ENCODE peak calls at places on chromosomes 6 and 20, in seven cellular contexts. L is brain microvascular endothelial cell; W is NCI-H345; O is SW480; D is stimulated activated CD4-positive, alpha-beta T cell treated with anti-CD3 and anti-CD28 coated beads, TNF-alpha, amount 100 ng/mL, for 48 hours; V is smooth muscle cell of the brain vasculature; U is putamen. T is an unnamed sample.

GRCh38 chr6:81896561-81896960 is 144.1 kb upstream of the TENT5A start:
- DNase-seq in V (no peak), W (no peak), O (no peak), D (no peak), L (no peak), U (no peak), T (no peak)

GRCh38 chr20:48002517-48002970 is 217.3 kb upstream of the SULF2 start:
- DNase-seq in L (no peak), O (no peak), U (no peak), D (no peak), V (no peak), W (no peak), T (peak; percentile 22)

GRCh38 chr20:44001667-44002596 is 87.3 kb downstream of the TOX2 start:
- DNase-seq in W (no peak), O (no peak), D (no peak), U (no peak), V (no peak), L (no peak), T (no peak)

GRCh38 chr6:168372871-168373270 is 53.3 kb upstream of the DACT2 start:
- DNase-seq in V (no peak), O (no peak), L (no peak), U (no peak), D (no peak), W (peak; percentile 95), T (no peak)

GRCh38 chr6:10347561-10348327 is 67.1 kb downstream of the TFAP2A start:
- DNase-seq in W (no peak), D (no peak), U (no peak), L (peak; percentile 18), V (no peak), O (peak; percentile 50), T (no peak)

GRCh38 chr6:77630019-77630418 is 22.8 kb upstream of the MEI4 start:
- DNase-seq in D (no peak), U (no peak), V (no peak), O (no peak), L (no peak), W (no peak), T (no peak)

GRCh38 chr6:21537660-21538059 is 55.9 kb upstream of the SOX4 start:
- DNase-seq in V (no peak), W (no peak), D (no peak), O (no peak), U (no peak), L (no peak), T (no peak)

GRCh38 chr6:35025241-35026188 is 115.6 kb downstream of the TCP11 start:
- DNase-seq in V (no peak), L (no peak), D (no peak), W (no peak), O (no peak), U (no peak), T (peak; percentile 56)

GRCh38 chr6:130513770-130514169 is 148.0 kb downstream of the TMEM200A start:
- DNase-seq in D (peak; percentile 19), U (no peak), O (peak; percentile 82), W (no peak), L (peak; percentile 56), V (no peak), T (peak; percentile 46)

GRCh38 chr20:51507357-51508036 is 35.0 kb downstream of the NFATC2 start:
- DNase-seq in O (no peak), W (no peak), L (peak; percentile 72), D (no peak), V (no peak), U (no peak), T (no peak)

GRCh38 chr20:21820688-21821087 is 115.2 kb downstream of the PAX1 start:
- DNase-seq in D (no peak), W (no peak), O (no peak), U (no peak), L (no peak), V (no peak), T (no peak)

GRCh38 chr20:55394592-55394991 is 610.7 kb downstream of the CBLN4 start:
- DNase-seq in V (no peak), L (no peak), D (no peak), W (no peak), O (no peak), U (no peak), T (no peak)

GRCh38 chr6:89952696-89953095 is 58.4 kb downstream of the GJA10 start:
- DNase-seq in O (no peak), V (no peak), W (no peak), U (no peak), L (peak; percentile 60), D (peak; percentile 33), T (no peak)

GRCh38 chr20:37711987-37712961 is 18.4 kb downstream of the CTNNBL1 start:
- DNase-seq in O (no peak), U (no peak), W (no peak), V (no peak), L (no peak), D (no peak), T (peak; percentile 70)

GRCh38 chr6:156825475-156825874 is 48.3 kb downstream of the ARID1B start:
- DNase-seq in O (no peak), W (no peak), U (no peak), L (no peak), V (no peak), D (no peak), T (no peak)

GRCh38 chr6:17354700-17355403 is 38.5 kb upstream of the CAP2 start:
- DNase-seq in W (no peak), D (no peak), O (peak; percentile 76), L (peak; percentile 49), V (no peak), U (no peak), T (no peak)

GRCh38 chr6:169425628-169426370 is 172.2 kb upstream of the THBS2 start:
- DNase-seq in V (no peak), W (no peak), U (no peak), O (no peak), L (no peak), D (no peak), T (no peak)

T was measured in pons.